ENCODE peak calls at places on chromosomes 13 and 19, in five cellular contexts. W, N, V, L and U are unnamed samples.

GRCh38 chr19:5062195-5062594 is 93.3 kb downstream of the KDM4B start:
- DNase-seq in N (no peak), L (no peak), W (no peak), V (no peak), U (no peak)

GRCh38 chr13:106246237-106246636 is 289.2 kb downstream of the EFNB2 start:
- DNase-seq in V (peak; percentile 35), N (no peak), W (no peak), L (no peak), U (no peak)

GRCh38 chr19:35294859-35295258 is 2.9 kb downstream of the MAG start:
- DNase-seq in V (no peak), L (no peak), N (no peak), W (no peak), U (no peak)

GRCh38 chr19:44792286-44792685 is 14.6 kb downstream of the CBLC start:
- DNase-seq in L (no peak), V (no peak), W (no peak), N (no peak), U (no peak)

GRCh38 chr19:49847731-49848696 is 2.9 kb upstream of the PTOV1 start:
- DNase-seq in V (no peak), W (no peak), L (no peak), N (peak; percentile 90), U (peak; percentile 88)

GRCh38 chr19:16078311-16078758 is 2.0 kb downstream of the TPM4 start:
- DNase-seq in V (no peak), N (no peak), L (peak; percentile 50), W (peak; percentile 29), U (peak; percentile 87)

GRCh38 chr13:28093871-28094270 is 6.5 kb downstream of the FLT3 start:
- DNase-seq in V (no peak), N (no peak), W (no peak), L (no peak), U (no peak)

GRCh38 chr19:6861683-6862286 is 25.6 kb upstream of the ADGRE1 start:
- DNase-seq in N (no peak), W (no peak), L (no peak), V (no peak), U (peak; percentile 66)

GRCh38 chr13:73929287-73929932 is 204.8 kb downstream of the KLF12 start:
- DNase-seq in N (no peak), W (no peak), V (no peak), L (no peak), U (no peak)

GRCh38 chr19:49925486-49925885 is 3.5 kb upstream of the ATF5 start:
- DNase-seq in V (no peak), L (no peak), N (no peak), W (no peak), U (no peak)

GRCh38 chr13:87986639-87987250 is 315.6 kb downstream of the SLITRK5 start:
- DNase-seq in V (no peak), W (no peak), N (no peak), L (no peak), U (no peak)

GRCh38 chr19:17807731-17808316 is 12.9 kb downstream of the B3GNT3 start:
- DNase-seq in W (no peak), L (no peak), N (no peak), V (peak; percentile 27), U (no peak)

GRCh38 chr13:106376411-106377112 is 158.9 kb downstream of the EFNB2 start:
- DNase-seq in V (peak; percentile 30), N (peak; percentile 92), W (no peak), L (no peak), U (peak; percentile 95)

GRCh38 chr19:45499196-45500180 is 1.2 kb downstream of the PPM1N start:
- DNase-seq in N (no peak), W (peak; percentile 49), V (peak; percentile 100), L (no peak), U (peak; percentile 65)

GRCh38 chr19:18049390-18049789 is 37.3 kb downstream of the IL12RB1 start:
- DNase-seq in L (peak; percentile 47), W (no peak), V (no peak), N (peak; percentile 52), U (no peak)

GRCh38 chr19:8569066-8569761 is 8.0 kb downstream of the MYO1F start:
- DNase-seq in W (no peak), N (peak; percentile 92), V (no peak), L (no peak), U (peak; percentile 19)

GRCh38 chr19:8573316-8573715 is 3.9 kb downstream of the MYO1F start:
- DNase-seq in N (no peak), V (no peak), W (no peak), L (no peak), U (no peak)

GRCh38 chr19:8567522-8568172 is 9.6 kb downstream of the MYO1F start:
- DNase-seq in W (no peak), V (no peak), N (no peak), L (no peak), U (no peak)

GRCh38 chr19:8566855-8567254 is 10.4 kb downstream of the MYO1F start:
- DNase-seq in W (no peak), V (no peak), N (no peak), L (no peak), U (no peak)

DNA sequence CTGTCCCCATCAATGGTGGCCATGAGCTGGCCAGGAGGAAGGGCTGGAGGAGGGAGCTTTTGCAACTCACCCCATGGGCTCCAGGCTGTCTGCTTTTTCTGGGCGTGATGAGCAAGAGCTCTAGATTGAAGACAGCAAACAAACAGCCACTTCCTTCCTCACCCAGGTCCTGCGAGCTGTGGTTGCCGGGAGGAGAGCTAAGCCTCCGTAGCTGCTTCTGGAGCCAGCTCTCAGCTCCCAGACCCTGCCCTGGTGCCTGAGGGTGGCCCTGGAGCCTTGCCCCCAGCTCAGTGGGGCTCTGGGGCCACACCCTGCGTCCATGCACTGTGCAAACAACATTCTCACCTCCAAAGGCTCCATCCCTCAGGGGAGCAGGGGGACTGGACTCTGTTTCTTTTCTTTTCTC is 6.2 kb downstream of the MYO1F start:
- DNase-seq in L (no peak), W (no peak), V (no peak), N (peak; percentile 20), U (no peak)
- H3K4me3 ChIP-seq in L (no peak overlapping the region), W (no peak overlapping the region), V (no peak overlapping the region), N (no peak overlapping the region), U (no peak overlapping the region)

GRCh38 chr19:13052447-13053232 is 50.0 kb downstream of the LYL1 start:
- DNase-seq in L (no peak), V (no peak), N (no peak), W (no peak), U (no peak)
- TF ChIP-seq CTCF in L (no peak), V (no peak), N (no peak), W (no peak), U (no peak)

DNA sequence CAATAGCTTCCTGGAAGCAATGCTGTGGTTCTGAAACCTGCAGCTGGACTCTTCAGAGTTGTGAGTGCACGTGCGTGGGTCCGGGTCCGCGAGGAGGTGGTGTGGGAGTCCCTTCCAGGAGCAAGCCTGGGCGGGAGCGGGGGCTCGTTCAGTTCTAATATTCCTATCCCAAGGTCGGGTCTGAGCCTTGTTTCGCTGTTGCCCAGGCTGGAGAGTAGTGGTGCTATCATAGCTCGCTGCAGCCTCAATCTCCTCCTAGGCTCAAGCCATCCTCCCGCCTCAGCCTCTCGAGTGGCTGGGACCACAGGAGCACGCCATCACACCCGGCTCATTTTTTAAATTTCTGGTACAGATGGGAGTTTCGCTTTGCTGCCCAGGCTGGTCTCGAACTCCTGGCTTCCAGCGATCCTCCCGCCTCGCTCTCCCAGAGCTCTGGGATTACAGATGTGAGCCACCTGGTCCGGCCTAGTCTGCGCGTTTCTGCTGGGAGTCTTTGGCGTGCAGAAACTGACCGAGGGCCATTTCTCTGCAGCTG is 625 bp downstream of the ZFP82 start:
- DNase-seq in W (no peak), L (peak; percentile 13), N (no peak), V (peak; percentile 45), U (no peak)
- H3K4me3 ChIP-seq in W (peak overlapping the region; percentile 70), L (peak overlapping the region; percentile 68), N (peak overlapping the region; percentile 55), V (peak overlapping the region; percentile 88), U (peak overlapping the region; percentile 69)

GRCh38 chr13:22569830-22570229 is 610.9 kb upstream of the SGCG start:
- DNase-seq in V (no peak), L (no peak), N (peak; percentile 3), W (no peak), U (no peak)
- TF ChIP-seq CTCF in V (peak; percentile 30), L (no peak), N (no peak), W (no peak), U (no peak)

GRCh38 chr13:46172531-46172991 is 9.4 kb downstream of the LCP1 start:
- DNase-seq in L (no peak), N (no peak), W (no peak), V (no peak), U (no peak)
- H3K4me3 ChIP-seq in L (no peak overlapping the region), N (no peak overlapping the region), W (no peak overlapping the region), V (no peak overlapping the region), U (no peak overlapping the region)

DNA sequence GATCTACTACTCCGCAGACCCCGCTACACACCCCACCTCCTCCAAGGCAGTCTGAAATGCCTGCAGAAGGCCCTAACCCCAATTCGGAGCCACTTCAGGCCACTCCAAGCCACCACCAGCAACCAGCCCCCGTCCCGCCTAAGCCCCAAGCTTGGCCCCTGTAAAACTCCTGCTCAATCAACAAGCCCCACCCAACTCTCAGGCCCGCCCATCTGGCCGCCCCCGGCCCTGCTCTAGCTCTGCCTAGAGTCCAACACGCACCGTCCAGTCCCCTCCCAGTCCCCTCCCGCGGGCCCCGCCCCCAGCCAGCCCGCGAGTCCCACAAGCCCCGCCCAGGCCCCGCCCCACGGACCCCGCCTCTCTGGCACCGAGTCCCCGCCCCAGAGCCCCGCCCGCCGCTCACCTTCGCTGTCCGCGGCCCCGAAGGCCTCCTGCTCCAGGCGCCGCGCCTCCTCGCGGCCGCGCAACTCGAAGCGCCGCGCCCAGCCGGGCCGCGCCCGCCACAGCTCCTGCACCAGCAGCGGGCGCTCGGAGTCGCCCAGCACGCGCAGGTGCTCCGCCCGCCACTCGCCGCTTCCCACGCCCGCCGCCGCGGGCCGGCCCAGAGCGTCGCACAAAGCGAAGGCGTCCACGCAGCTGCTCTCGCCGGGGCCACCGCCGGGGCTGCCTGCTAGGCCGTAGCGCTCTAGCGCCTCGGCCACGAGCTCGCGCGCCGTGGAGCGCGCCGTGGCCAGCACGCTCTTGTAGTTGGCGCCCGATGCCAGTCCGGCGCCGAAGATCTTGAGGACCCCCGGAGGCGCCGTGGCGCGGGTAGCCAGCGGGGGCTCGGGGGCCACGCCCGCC is 1.6 kb downstream of the RASIP1 start:
- DNase-seq in L (peak; percentile 94), V (peak; percentile 97), W (peak; percentile 97), N (peak; percentile 63), U (peak; percentile 95)
- TF ChIP-seq CTCF in L (peak; percentile 66), V (no peak), W (peak; percentile 17), N (no peak), U (peak; percentile 9)